ENCODE peak calls at places on chromosomes 6 and 20, in seven cellular contexts. J is CD8-positive, alpha-beta T cell; E is fibroblast of mammary gland; C is NCI-H1092; S is adrenal gland; Y is neural progenitor cell; Q is fibroblast of the conjunctiva. P is an unnamed sample.

GRCh38 chr6:78598966-78599365 is 268.4 kb upstream of the IRAK1BP1 start:
- DNase-seq in J (no peak), E (peak; percentile 92), Q (peak; percentile 30), S (no peak), C (no peak), Y (no peak), P (no peak)

GRCh38 chr6:168968228-168968627 is 285.4 kb downstream of the THBS2 start:
- DNase-seq in J (no peak), S (no peak), Y (peak; percentile 7), C (peak; percentile 61), Q (peak; percentile 97), E (peak; percentile 100), P (peak; percentile 17)

GRCh38 chr20:62778601-62779416 is 17.5 kb upstream of the MRGBP start:
- DNase-seq in Q (no peak), E (no peak), C (no peak), J (no peak), Y (no peak), S (no peak), P (no peak)

GRCh38 chr6:104855507-104855906 is 4.2 kb downstream of the HACE1 start:
- DNase-seq in J (no peak), Y (no peak), S (no peak), C (no peak), E (peak; percentile 61), Q (no peak), P (no peak)

GRCh38 chr20:25308671-25309394 is 60.9 kb downstream of the PYGB start:
- DNase-seq in E (peak; percentile 95), C (no peak), J (no peak), Q (no peak), S (no peak), Y (no peak), P (peak; percentile 80)

GRCh38 chr6:113586413-113586812 is 270.7 kb upstream of the MARCKS start:
- DNase-seq in C (no peak), Y (no peak), E (peak; percentile 68), J (no peak), S (no peak), Q (no peak), P (no peak)

GRCh38 chr6:89941031-89941775 is 46.9 kb downstream of the GJA10 start:
- DNase-seq in Q (peak; percentile 33), E (peak; percentile 28), C (peak; percentile 43), S (no peak), J (no peak), Y (no peak), P (no peak)

GRCh38 chr20:18507218-18508191 is at the start of gene SEC23B:
- DNase-seq in E (peak; percentile 97), S (peak; percentile 95), Y (peak; percentile 98), Q (peak; percentile 95), J (peak; percentile 98), C (peak; percentile 97), P (peak; percentile 96)

GRCh38 chr6:55379486-55379885 is 52.2 kb downstream of the GFRAL start:
- DNase-seq in E (no peak), J (no peak), C (no peak), Y (no peak), Q (no peak), S (no peak), P (no peak)

GRCh38 chr6:6984585-6985366 is 123.0 kb upstream of the RREB1 start:
- DNase-seq in Y (no peak), S (no peak), E (no peak), J (no peak), C (no peak), Q (no peak), P (no peak)

GRCh38 chr6:56250266-56250665 is 2.9 kb upstream of the COL21A1 start:
- DNase-seq in J (no peak), Y (no peak), S (no peak), C (no peak), E (no peak), Q (no peak), P (no peak)

GRCh38 chr6:152218887-152219286 is 411.4 kb downstream of the ESR1 start:
- DNase-seq in Q (no peak), J (no peak), S (no peak), E (no peak), C (no peak), Y (no peak), P (no peak)

GRCh38 chr20:34512266-34512954 is 3.8 kb upstream of the DYNLRB1 start:
- DNase-seq in Q (no peak), C (no peak), E (peak; percentile 43), J (no peak), S (no peak), Y (no peak), P (no peak)

GRCh38 chr6:127053032-127053908 is 65.2 kb upstream of the RSPO3 start:
- DNase-seq in E (peak; percentile 19), J (no peak), C (no peak), Q (no peak), S (no peak), Y (no peak), P (no peak)

GRCh38 chr20:23700931-23701330 is 12.1 kb upstream of the CST4 start:
- DNase-seq in Q (no peak), J (no peak), Y (no peak), S (no peak), E (no peak), C (no peak), P (no peak)